ENCODE peak calls at places on chromosomes 1 and 21, in eight cellular contexts. C is fibroblast of the aortic adventitia; G is NCI-H1694 treated with DMSO at 0.1 percent for 48 hours; B is NCI-H774; V is EL; P is hypothalamus; O is Right ventricle myocardium superior; T is stimulated activated CD8-positive, alpha-beta memory T cell treated with anti-CD3 and anti-CD28 coated beads, Interleukin-7, amount 100 ng/mL, for 1 hour. R is an unnamed sample.

GRCh38 chr1:8025671-8026144 is 401 bp downstream of the ERRFI1 start:
- DNase-seq in C (no peak), G (no peak), B (no peak), V (no peak), P (peak; percentile 70), O (no peak), T (no peak), R (no peak)

GRCh38 chr1:169486281-169486904 is 649 bp upstream of the SLC19A2 start:
- DNase-seq in C (peak; percentile 86), G (no peak), B (no peak), V (peak; percentile 30), P (no peak), O (no peak), T (no peak), R (no peak)

GRCh38 chr1:95832370-95832769 is 598.4 kb downstream of the RWDD3 start:
- DNase-seq in C (no peak), G (no peak), B (no peak), V (no peak), P (no peak), O (no peak), T (no peak), R (no peak)

GRCh38 chr1:203638914-203639313 is 12.3 kb downstream of the ATP2B4 start:
- DNase-seq in C (peak; percentile 48), G (peak; percentile 87), B (no peak), V (no peak), P (no peak), O (no peak), T (no peak), R (no peak)

GRCh38 chr1:17186216-17186894 is 18.6 kb upstream of the PADI1 start:
- DNase-seq in C (no peak), G (no peak), B (no peak), V (no peak), P (no peak), O (no peak), T (no peak), R (no peak)

GRCh38 chr1:166390406-166390805 is 223.6 kb upstream of the FAM78B start:
- DNase-seq in C (no peak), G (peak; percentile 51), B (no peak), V (peak; percentile 2), P (no peak), O (no peak), T (no peak), R (no peak)

GRCh38 chr1:29456685-29457084 is 220.4 kb downstream of the PTPRU start:
- DNase-seq in C (no peak), G (no peak), B (no peak), V (no peak), P (no peak), O (no peak), T (no peak), R (no peak)

GRCh38 chr1:90133133-90133532 is 138.2 kb downstream of the ZNF326 start:
- DNase-seq in C (peak; percentile 32), G (peak; percentile 70), B (peak; percentile 32), V (peak; percentile 34), P (no peak), O (no peak), T (no peak), R (no peak)

GRCh38 chr1:202056644-202057334 is 46.4 kb downstream of the ELF3 start:
- DNase-seq in C (no peak), G (no peak), B (peak; percentile 98), V (no peak), P (no peak), O (peak; percentile 75), T (no peak), R (no peak)

GRCh38 chr1:40640314-40641076 is 25.0 kb downstream of the RIMS3 start:
- DNase-seq in C (no peak), G (no peak), B (no peak), V (no peak), P (no peak), O (no peak), T (no peak), R (no peak)

GRCh38 chr21:36021251-36021837 is 39.0 kb downstream of the SETD4 start:
- DNase-seq in C (no peak), G (no peak), B (no peak), V (no peak), P (no peak), O (no peak), T (no peak), R (no peak)

GRCh38 chr21:14686466-14687276 is 140.6 kb upstream of the SAMSN1 start:
- DNase-seq in C (no peak), G (no peak), B (peak; percentile 15), V (no peak), P (no peak), O (no peak), T (no peak), R (no peak)

GRCh38 chr1:223189903-223190724 is 47.1 kb upstream of the TLR5 start:
- DNase-seq in C (peak; percentile 9), G (no peak), B (no peak), V (peak; percentile 60), P (no peak), O (no peak), T (peak; percentile 7), R (no peak)

GRCh38 chr1:63731117-63732043 is 42.4 kb upstream of the ROR1 start:
- DNase-seq in C (peak; percentile 94), G (no peak), B (no peak), V (peak; percentile 96), P (no peak), O (no peak), T (no peak), R (no peak)

GRCh38 chr1:145956776-145957442 is 908 bp downstream of the LIX1L start:
- DNase-seq in C (peak; percentile 87), G (no peak), B (no peak), V (peak; percentile 26), P (no peak), O (peak; percentile 51), T (no peak), R (no peak)

GRCh38 chr1:24199291-24199900 is 12.3 kb upstream of the IFNLR1 start:
- DNase-seq in C (peak; percentile 70), G (peak; percentile 43), B (peak; percentile 18), V (peak; percentile 65), P (peak; percentile 23), O (peak; percentile 53), T (peak; percentile 62), R (peak; percentile 61)

GRCh38 chr1:29651684-29652665 is 415.7 kb downstream of the PTPRU start:
- DNase-seq in C (no peak), G (no peak), B (no peak), V (no peak), P (no peak), O (no peak), T (no peak), R (no peak)

GRCh38 chr1:119681560-119681959 is 30.2 kb upstream of the PHGDH start:
- DNase-seq in C (no peak), G (no peak), B (no peak), V (no peak), P (no peak), O (no peak), T (no peak), R (no peak)

GRCh38 chr1:228735871-228736586 is 750 bp downstream of the RHOU start:
- DNase-seq in C (peak; percentile 31), G (no peak), B (peak; percentile 38), V (peak; percentile 16), P (no peak), O (peak; percentile 69), T (no peak), R (no peak)

GRCh38 chr1:91730781-91731732 is 154.9 kb downstream of the TGFBR3 start:
- DNase-seq in C (peak; percentile 51), G (no peak), B (no peak), V (peak; percentile 23), P (no peak), O (peak; percentile 69), T (no peak), R (no peak)

GRCh38 chr1:51331206-51332100 is 1.1 kb upstream of the TTC39A start:
- DNase-seq in C (peak; percentile 38), G (peak; percentile 56), B (peak; percentile 72), V (peak; percentile 59), P (no peak), O (no peak), T (no peak), R (no peak)

GRCh38 chr1:56958526-56958925 is 7.3 kb downstream of the C8B start:
- DNase-seq in C (peak; percentile 51), G (no peak), B (no peak), V (peak; percentile 69), P (no peak), O (no peak), T (no peak), R (no peak)

R was measured in activated CD4-positive, CD25-positive, alpha-beta regulatory T cell.